ENCODE peak calls at places on chromosomes 2 and 18, in five cellular contexts. One of them, this sample, is unnamed.

GRCh38 chr18:8701546-8702118 is 3.7 kb upstream of the MTCL1 start:
- DNase-seq in PC-3: peak; percentile 88
- DNase-seq in OCI-LY7: no peak
- DNase-seq in neural progenitor cell: no peak
- DNase-seq in HCT116: no peak
- DNase-seq in this sample: peak; percentile 58

GRCh38 chr2:224403657-224404056 is 1.8 kb upstream of the FAM124B start:
- DNase-seq in PC-3: no peak
- DNase-seq in OCI-LY7: no peak
- DNase-seq in neural progenitor cell: no peak
- DNase-seq in HCT116: no peak
- DNase-seq in this sample: no peak

GRCh38 chr2:207284556-207285450 is 119.1 kb upstream of the KLF7 start:
- DNase-seq in PC-3: peak; percentile 30
- DNase-seq in OCI-LY7: no peak
- DNase-seq in neural progenitor cell: no peak
- DNase-seq in HCT116: no peak
- DNase-seq in this sample: no peak

GRCh38 chr18:73431620-73432019 is 563.8 kb upstream of the NETO1 start:
- DNase-seq in PC-3: no peak
- DNase-seq in OCI-LY7: no peak
- DNase-seq in neural progenitor cell: peak; percentile 70
- DNase-seq in HCT116: no peak
- DNase-seq in this sample: no peak

GRCh38 chr2:222877556-222878278 is 16.9 kb downstream of the ACSL3 start:
- DNase-seq in PC-3: peak; percentile 61
- DNase-seq in OCI-LY7: no peak
- DNase-seq in neural progenitor cell: no peak
- DNase-seq in HCT116: no peak
- DNase-seq in this sample: no peak

GRCh38 chr18:12248926-12249720 is 5.0 kb upstream of the CIDEA start:
- DNase-seq in PC-3: no peak
- DNase-seq in OCI-LY7: no peak
- DNase-seq in neural progenitor cell: no peak
- DNase-seq in HCT116: no peak
- DNase-seq in this sample: no peak

GRCh38 chr2:11802782-11803191 is 56.4 kb downstream of the LPIN1 start:
- DNase-seq in PC-3: no peak
- DNase-seq in OCI-LY7: no peak
- DNase-seq in neural progenitor cell: no peak
- DNase-seq in HCT116: no peak
- DNase-seq in this sample: no peak

GRCh38 chr2:53422979-53423378 is 344.6 kb upstream of the CHAC2 start:
- DNase-seq in PC-3: peak; percentile 68
- DNase-seq in OCI-LY7: peak; percentile 63
- DNase-seq in neural progenitor cell: peak; percentile 66
- DNase-seq in HCT116: peak; percentile 44
- DNase-seq in this sample: peak; percentile 49

GRCh38 chr2:96799623-96799935 is 16.5 kb upstream of the CNNM3 start:
- DNase-seq in PC-3: no peak
- DNase-seq in OCI-LY7: no peak
- DNase-seq in neural progenitor cell: no peak
- DNase-seq in HCT116: no peak
- DNase-seq in this sample: no peak

GRCh38 chr2:153819501-153819900 is 52.2 kb upstream of the GALNT13 start:
- DNase-seq in PC-3: peak; percentile 23
- DNase-seq in OCI-LY7: no peak
- DNase-seq in neural progenitor cell: peak; percentile 23
- DNase-seq in HCT116: no peak
- DNase-seq in this sample: peak; percentile 7

GRCh38 chr2:12652723-12653122 is 64.0 kb upstream of the TRIB2 start:
- DNase-seq in PC-3: no peak
- DNase-seq in OCI-LY7: no peak
- DNase-seq in neural progenitor cell: no peak
- DNase-seq in HCT116: no peak
- DNase-seq in this sample: no peak

GRCh38 chr2:19736191-19736831 is 165.5 kb downstream of the TTC32 start:
- DNase-seq in PC-3: no peak
- DNase-seq in OCI-LY7: no peak
- DNase-seq in neural progenitor cell: no peak
- DNase-seq in HCT116: no peak
- DNase-seq in this sample: no peak

GRCh38 chr2:222959358-222959757 is 92.6 kb upstream of the KCNE4 start:
- DNase-seq in PC-3: peak; percentile 96
- DNase-seq in OCI-LY7: no peak
- DNase-seq in neural progenitor cell: peak; percentile 20
- DNase-seq in HCT116: peak; percentile 55
- DNase-seq in this sample: peak; percentile 66

GRCh38 chr18:26757263-26758019 is 108.1 kb downstream of the AQP4 start:
- DNase-seq in PC-3: no peak
- DNase-seq in OCI-LY7: no peak
- DNase-seq in neural progenitor cell: no peak
- DNase-seq in HCT116: no peak
- DNase-seq in this sample: peak; percentile 32

GRCh38 chr2:176907341-176907740 is 305.3 kb upstream of the HNRNPA3 start:
- DNase-seq in PC-3: no peak
- DNase-seq in OCI-LY7: no peak
- DNase-seq in neural progenitor cell: no peak
- DNase-seq in HCT116: no peak
- DNase-seq in this sample: no peak

GRCh38 chr2:166197446-166197845 is 69.6 kb upstream of the SCN1A start:
- DNase-seq in PC-3: peak; percentile 32
- DNase-seq in OCI-LY7: no peak
- DNase-seq in neural progenitor cell: no peak
- DNase-seq in HCT116: no peak
- DNase-seq in this sample: no peak

GRCh38 chr2:203225423-203226039 is 13.3 kb upstream of the CYP20A1 start:
- DNase-seq in PC-3: peak; percentile 52
- DNase-seq in OCI-LY7: peak; percentile 45
- DNase-seq in neural progenitor cell: peak; percentile 42
- DNase-seq in HCT116: peak; percentile 13
- DNase-seq in this sample: peak; percentile 17

GRCh38 chr18:10247402-10248117 is 206.9 kb upstream of the APCDD1 start:
- DNase-seq in PC-3: no peak
- DNase-seq in OCI-LY7: no peak
- DNase-seq in neural progenitor cell: no peak
- DNase-seq in HCT116: no peak
- DNase-seq in this sample: no peak

GRCh38 chr2:74894261-74895030 is 60.5 kb downstream of the HK2 start:
- DNase-seq in PC-3: peak; percentile 63
- DNase-seq in OCI-LY7: no peak
- DNase-seq in neural progenitor cell: no peak
- DNase-seq in HCT116: no peak
- DNase-seq in this sample: no peak

GRCh38 chr2:232522014-232522854 is 2.0 kb downstream of the PRSS56 start:
- DNase-seq in PC-3: peak; percentile 40
- DNase-seq in OCI-LY7: peak; percentile 50
- DNase-seq in neural progenitor cell: peak; percentile 77
- DNase-seq in HCT116: no peak
- DNase-seq in this sample: peak; percentile 71

GRCh38 chr2:186991766-186992417 is 142.9 kb upstream of the ZSWIM2 start:
- DNase-seq in PC-3: peak; percentile 13
- DNase-seq in OCI-LY7: no peak
- DNase-seq in neural progenitor cell: no peak
- DNase-seq in HCT116: no peak
- DNase-seq in this sample: no peak

GRCh38 chr2:230795856-230796255 is 68.9 kb upstream of the ITM2C start:
- DNase-seq in PC-3: no peak
- DNase-seq in OCI-LY7: no peak
- DNase-seq in neural progenitor cell: no peak
- DNase-seq in HCT116: no peak
- DNase-seq in this sample: no peak

GRCh38 chr2:223853425-223853837 is 16.0 kb upstream of the AP1S3 start:
- DNase-seq in PC-3: peak; percentile 92
- DNase-seq in OCI-LY7: no peak
- DNase-seq in neural progenitor cell: no peak
- DNase-seq in HCT116: no peak
- DNase-seq in this sample: no peak

GRCh38 chr18:26133652-26134051 is at the start of gene PSMA8:
- DNase-seq in PC-3: no peak
- DNase-seq in OCI-LY7: no peak
- DNase-seq in neural progenitor cell: peak; percentile 17
- DNase-seq in HCT116: no peak
- DNase-seq in this sample: peak; percentile 14

GRCh38 chr2:229261599-229261998 is 9.5 kb downstream of the PID1 start:
- DNase-seq in PC-3: no peak
- DNase-seq in OCI-LY7: no peak
- DNase-seq in neural progenitor cell: no peak
- DNase-seq in HCT116: no peak
- DNase-seq in this sample: no peak

GRCh38 chr2:74877781-74878433 is 44.0 kb downstream of the HK2 start:
- DNase-seq in PC-3: no peak
- DNase-seq in OCI-LY7: no peak
- DNase-seq in neural progenitor cell: no peak
- DNase-seq in HCT116: no peak
- DNase-seq in this sample: no peak

GRCh38 chr18:38007931-38008330 is 442.3 kb upstream of the CELF4 start:
- DNase-seq in PC-3: no peak
- DNase-seq in OCI-LY7: no peak
- DNase-seq in neural progenitor cell: no peak
- DNase-seq in HCT116: no peak
- DNase-seq in this sample: peak; percentile 24

GRCh38 chr18:48828713-48829442 is 121.9 kb downstream of the SMAD7 start:
- DNase-seq in PC-3: no peak
- DNase-seq in OCI-LY7: no peak
- DNase-seq in neural progenitor cell: peak; percentile 30
- DNase-seq in HCT116: no peak
- DNase-seq in this sample: peak; percentile 69

GRCh38 chr2:157692768-157693167 is 64.1 kb upstream of the ACVR1C start:
- DNase-seq in PC-3: peak; percentile 96
- DNase-seq in OCI-LY7: no peak
- DNase-seq in neural progenitor cell: no peak
- DNase-seq in HCT116: no peak
- DNase-seq in this sample: no peak

GRCh38 chr2:219059375-219059724 is 1.4 kb downstream of the IHH start:
- DNase-seq in PC-3: no peak
- DNase-seq in OCI-LY7: no peak
- DNase-seq in neural progenitor cell: peak; percentile 32
- DNase-seq in HCT116: no peak
- DNase-seq in this sample: no peak

GRCh38 chr18:22551536-22552151 is 133.9 kb upstream of the CTAGE1 start:
- DNase-seq in PC-3: peak; percentile 95
- DNase-seq in OCI-LY7: no peak
- DNase-seq in neural progenitor cell: no peak
- DNase-seq in HCT116: peak; percentile 27
- DNase-seq in this sample: no peak

GRCh38 chr2:235607541-235608199 is 113.8 kb downstream of the AGAP1 start:
- DNase-seq in PC-3: no peak
- DNase-seq in OCI-LY7: no peak
- DNase-seq in neural progenitor cell: no peak
- DNase-seq in HCT116: no peak
- DNase-seq in this sample: no peak

GRCh38 chr2:133264951-133265949 is 303.0 kb downstream of the NCKAP5 start:
- DNase-seq in PC-3: peak; percentile 61
- DNase-seq in OCI-LY7: no peak
- DNase-seq in neural progenitor cell: peak; percentile 67
- DNase-seq in HCT116: no peak
- DNase-seq in this sample: peak; percentile 9

DNA sequence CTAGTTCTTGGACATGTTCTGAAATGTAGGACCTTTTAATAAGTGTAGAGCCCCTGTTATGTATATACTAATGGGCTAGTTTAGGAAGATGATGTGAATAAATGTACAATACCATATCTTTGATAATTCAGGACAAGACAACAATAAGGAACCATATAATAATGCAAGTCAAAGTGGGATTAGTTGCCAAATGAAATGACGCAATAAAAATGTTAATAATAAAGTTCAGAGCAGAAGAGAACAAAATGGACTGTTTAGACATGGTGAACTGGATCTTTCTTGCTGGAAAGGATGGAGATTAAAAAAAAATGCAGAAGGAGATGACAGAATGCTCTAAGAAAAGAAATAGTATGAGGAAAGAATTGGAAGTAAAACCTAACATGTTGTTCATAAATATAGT is 43.7 kb downstream of the MMADHC start:
- DNase-seq in PC-3: no peak
- DNase-seq in OCI-LY7: no peak
- DNase-seq in neural progenitor cell: no peak
- DNase-seq in HCT116: no peak
- DNase-seq in this sample: no peak
- H3K9me3 ChIP-seq in PC-3: no peaks in the 10 kb centered on the region
- H3K9me3 ChIP-seq in OCI-LY7: no peaks in the 10 kb centered on the region
- H3K9me3 ChIP-seq in neural progenitor cell: no peaks in the 10 kb centered on the region
- H3K9me3 ChIP-seq in HCT116: no peaks in the 10 kb centered on the region
- H3K9me3 ChIP-seq in this sample: no peaks in the 10 kb centered on the region

GRCh38 chr2:37630298-37630697 is 41.1 kb downstream of the CDC42EP3 start:
- DNase-seq in PC-3: no peak
- DNase-seq in OCI-LY7: no peak
- DNase-seq in neural progenitor cell: no peak
- DNase-seq in HCT116: no peak
- DNase-seq in this sample: no peak
- H3K27ac ChIP-seq in PC-3: no peak overlapping the region
- H3K27ac ChIP-seq in OCI-LY7: no peak overlapping the region
- H3K27ac ChIP-seq in neural progenitor cell: no peak overlapping the region
- H3K27ac ChIP-seq in HCT116: no peak overlapping the region
- H3K27ac ChIP-seq in this sample: no peak overlapping the region

DNA sequence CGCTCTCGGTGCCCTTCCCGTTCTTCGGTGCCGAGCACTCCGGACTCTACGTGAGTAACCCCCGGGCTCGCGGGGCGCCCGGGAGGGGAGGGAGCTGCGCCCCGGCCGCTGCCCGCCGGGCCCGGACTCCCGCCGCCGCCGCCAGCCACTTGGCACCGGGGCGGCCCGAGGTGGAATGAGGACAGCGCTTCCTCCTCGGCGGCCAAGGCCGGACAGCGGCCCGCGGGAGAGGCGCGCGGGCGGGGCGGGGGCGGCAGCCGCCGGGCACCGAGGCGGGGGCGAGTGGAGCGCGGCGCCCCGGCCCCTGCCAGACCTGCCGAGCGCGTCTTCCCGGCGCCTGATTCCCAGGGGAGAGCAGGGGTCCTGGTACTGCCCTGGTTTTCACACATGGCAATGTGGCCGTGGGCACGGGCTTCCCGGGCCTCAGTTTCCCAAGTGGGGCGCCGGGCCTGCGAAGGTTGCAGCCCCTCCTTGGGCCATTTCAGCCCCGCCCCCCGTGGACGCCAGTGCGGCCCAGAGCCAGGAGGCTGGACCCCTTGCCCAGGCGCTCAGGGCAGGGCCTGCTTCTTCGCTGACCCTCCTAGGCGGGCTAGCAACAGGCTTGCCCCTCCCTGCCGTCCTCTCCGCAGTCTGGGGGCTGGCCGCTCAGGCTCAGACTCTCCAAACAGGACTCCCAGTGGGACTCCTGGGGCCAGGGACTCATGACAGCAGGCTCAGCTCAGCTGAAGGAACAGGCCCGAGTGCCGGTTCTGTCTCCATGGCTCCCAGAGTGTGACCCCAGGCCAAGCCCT is 778 bp downstream of the SNED1 start:
- DNase-seq in PC-3: no peak
- DNase-seq in OCI-LY7: no peak
- DNase-seq in neural progenitor cell: peak; percentile 53
- DNase-seq in HCT116: no peak
- DNase-seq in this sample: peak; percentile 38
- TF ChIP-seq EZH2phosphoT487 in PC-3: no peak
- TF ChIP-seq EZH2phosphoT487 in OCI-LY7: no peak
- TF ChIP-seq EZH2phosphoT487 in neural progenitor cell: peak; percentile 80
- TF ChIP-seq EZH2phosphoT487 in HCT116: no peak
- TF ChIP-seq EZH2phosphoT487 in this sample: no peak

GRCh38 chr2:38648107-38648761 is 17.7 kb upstream of the GALM start:
- DNase-seq in PC-3: peak; percentile 7
- DNase-seq in OCI-LY7: peak; percentile 58
- DNase-seq in neural progenitor cell: no peak
- DNase-seq in HCT116: no peak
- DNase-seq in this sample: no peak

GRCh38 chr2:38643021-38643671 is 22.8 kb upstream of the GALM start:
- DNase-seq in PC-3: no peak
- DNase-seq in OCI-LY7: no peak
- DNase-seq in neural progenitor cell: no peak
- DNase-seq in HCT116: no peak
- DNase-seq in this sample: no peak
- H3K9me3 ChIP-seq in PC-3: no peaks in the 10 kb centered on the region
- H3K9me3 ChIP-seq in OCI-LY7: no peaks in the 10 kb centered on the region
- H3K9me3 ChIP-seq in neural progenitor cell: no peaks in the 10 kb centered on the region
- H3K9me3 ChIP-seq in HCT116: no peaks in the 10 kb centered on the region
- H3K9me3 ChIP-seq in this sample: no peaks in the 10 kb centered on the region

This sample was measured in hepatocyte.